ENCODE peak calls at places on chromosomes 2 and 18, in five cellular contexts. One of them, this sample, is unnamed.

GRCh38 chr18:12838178-12838634 is 45.8 kb downstream of the PTPN2 start:
- DNase-seq in A549: peak; percentile 65
- DNase-seq in HepG2: peak; percentile 90
- DNase-seq in K562: no peak
- DNase-seq in H1: no peak
- DNase-seq in this sample: peak; percentile 90

GRCh38 chr18:8847066-8847755 is 141.9 kb downstream of the MTCL1 start:
- DNase-seq in K562: no peak
- DNase-seq in A549: no peak
- DNase-seq in H1: no peak
- DNase-seq in HepG2: no peak
- DNase-seq in this sample: peak; percentile 70

GRCh38 chr2:237592425-237592980 is 2.0 kb upstream of the RAB17 start:
- DNase-seq in H1: no peak
- DNase-seq in A549: no peak
- DNase-seq in HepG2: no peak
- DNase-seq in K562: no peak
- DNase-seq in this sample: no peak

GRCh38 chr2:127365211-127365643 is 22.5 kb downstream of the MAP3K2 start:
- DNase-seq in K562: no peak
- DNase-seq in A549: no peak
- DNase-seq in H1: no peak
- DNase-seq in HepG2: no peak
- DNase-seq in this sample: peak; percentile 8

GRCh38 chr2:120912101-120912985 is 176.7 kb downstream of the GLI2 start:
- DNase-seq in H1: no peak
- DNase-seq in HepG2: no peak
- DNase-seq in K562: peak; percentile 77
- DNase-seq in A549: peak; percentile 80
- DNase-seq in this sample: peak; percentile 66

GRCh38 chr18:30440351-30440750 is 602.2 kb downstream of the DSC3 start:
- DNase-seq in K562: no peak
- DNase-seq in A549: no peak
- DNase-seq in H1: no peak
- DNase-seq in HepG2: no peak
- DNase-seq in this sample: no peak

GRCh38 chr2:24360050-24360962 is at the start of gene ITSN2:
- DNase-seq in A549: peak; percentile 87
- DNase-seq in H1: peak; percentile 89
- DNase-seq in K562: peak; percentile 80
- DNase-seq in HepG2: peak; percentile 62
- DNase-seq in this sample: peak; percentile 49

GRCh38 chr2:119544075-119545031 is at the start of gene CFAP221:
- DNase-seq in HepG2: peak; percentile 60
- DNase-seq in K562: peak; percentile 92
- DNase-seq in H1: peak; percentile 93
- DNase-seq in A549: peak; percentile 53
- DNase-seq in this sample: peak; percentile 28

GRCh38 chr18:73136134-73136533 is 268.3 kb upstream of the NETO1 start:
- DNase-seq in K562: no peak
- DNase-seq in H1: no peak
- DNase-seq in A549: peak; percentile 2
- DNase-seq in HepG2: peak; percentile 3
- DNase-seq in this sample: no peak

GRCh38 chr2:181876614-181877063 is 14.9 kb upstream of the ITPRID2 start:
- DNase-seq in HepG2: no peak
- DNase-seq in H1: no peak
- DNase-seq in A549: peak; percentile 20
- DNase-seq in K562: no peak
- DNase-seq in this sample: peak; percentile 68

GRCh38 chr2:120053891-120054290 is 41.0 kb downstream of the EPB41L5 start:
- DNase-seq in HepG2: no peak
- DNase-seq in K562: no peak
- DNase-seq in H1: no peak
- DNase-seq in A549: no peak
- DNase-seq in this sample: peak; percentile 21

GRCh38 chr2:1988594-1988993 is 244.3 kb upstream of the PXDN start:
- DNase-seq in H1: no peak
- DNase-seq in K562: no peak
- DNase-seq in HepG2: no peak
- DNase-seq in A549: no peak
- DNase-seq in this sample: no peak

GRCh38 chr2:130768191-130768855 is 13.0 kb downstream of the AMER3 start:
- DNase-seq in HepG2: no peak
- DNase-seq in H1: no peak
- DNase-seq in K562: peak; percentile 48
- DNase-seq in A549: no peak
- DNase-seq in this sample: no peak

GRCh38 chr2:198006733-198007132 is 202.3 kb downstream of the PLCL1 start:
- DNase-seq in H1: no peak
- DNase-seq in HepG2: no peak
- DNase-seq in K562: no peak
- DNase-seq in A549: no peak
- DNase-seq in this sample: no peak

GRCh38 chr2:201194097-201194496 is 11.2 kb downstream of the CASP10 start:
- DNase-seq in H1: no peak
- DNase-seq in A549: no peak
- DNase-seq in K562: no peak
- DNase-seq in HepG2: no peak
- DNase-seq in this sample: no peak

GRCh38 chr2:205073433-205074020 is 528.3 kb downstream of the PARD3B start:
- DNase-seq in H1: no peak
- DNase-seq in A549: no peak
- DNase-seq in HepG2: no peak
- DNase-seq in K562: no peak
- DNase-seq in this sample: no peak

GRCh38 chr2:237978058-237978712 is 11.4 kb downstream of the UBE2F start:
- DNase-seq in A549: no peak
- DNase-seq in H1: no peak
- DNase-seq in HepG2: no peak
- DNase-seq in K562: peak; percentile 74
- DNase-seq in this sample: peak; percentile 30

GRCh38 chr2:119283873-119284331 is 60.3 kb downstream of the STEAP3 start:
- DNase-seq in H1: no peak
- DNase-seq in A549: no peak
- DNase-seq in K562: no peak
- DNase-seq in HepG2: no peak
- DNase-seq in this sample: peak; percentile 80

GRCh38 chr2:180385601-180386201 is 378.6 kb upstream of the CWC22 start:
- DNase-seq in K562: no peak
- DNase-seq in A549: no peak
- DNase-seq in H1: no peak
- DNase-seq in HepG2: no peak
- DNase-seq in this sample: peak; percentile 90

GRCh38 chr2:231765496-231765929 is 15.6 kb downstream of the PDE6D start:
- DNase-seq in HepG2: no peak
- DNase-seq in H1: no peak
- DNase-seq in K562: no peak
- DNase-seq in A549: no peak
- DNase-seq in this sample: no peak

GRCh38 chr2:173583196-173583595 is 228.5 kb downstream of the CDCA7 start:
- DNase-seq in K562: no peak
- DNase-seq in H1: no peak
- DNase-seq in HepG2: no peak
- DNase-seq in A549: no peak
- DNase-seq in this sample: no peak

GRCh38 chr2:218717262-218717661 is 6.6 kb downstream of the TTLL4 start:
- DNase-seq in K562: no peak
- DNase-seq in HepG2: no peak
- DNase-seq in H1: no peak
- DNase-seq in A549: no peak
- DNase-seq in this sample: peak; percentile 51

GRCh38 chr18:74596959-74597661 is 560 bp upstream of the ZNF407 start:
- DNase-seq in A549: peak; percentile 18
- DNase-seq in HepG2: peak; percentile 5
- DNase-seq in H1: peak; percentile 76
- DNase-seq in K562: peak; percentile 51
- DNase-seq in this sample: peak; percentile 62

GRCh38 chr2:113211226-113212105 is 37.7 kb downstream of the PSD4 start:
- DNase-seq in A549: peak; percentile 77
- DNase-seq in K562: no peak
- DNase-seq in HepG2: peak; percentile 29
- DNase-seq in H1: no peak
- DNase-seq in this sample: peak; percentile 49

GRCh38 chr2:232581725-232582124 is 31.2 kb downstream of the EIF4E2 start:
- DNase-seq in A549: no peak
- DNase-seq in HepG2: no peak
- DNase-seq in H1: no peak
- DNase-seq in K562: no peak
- DNase-seq in this sample: no peak

GRCh38 chr2:144455979-144456378 is 63.9 kb downstream of the ZEB2 start:
- DNase-seq in A549: no peak
- DNase-seq in HepG2: no peak
- DNase-seq in K562: no peak
- DNase-seq in H1: no peak
- DNase-seq in this sample: no peak
- TF ChIP-seq MAFK in A549: no peak
- TF ChIP-seq MAFK in HepG2: no peak
- TF ChIP-seq MAFK in K562: no peak
- TF ChIP-seq MAFK in H1: no peak
- TF ChIP-seq MAFK in this sample: no peak

GRCh38 chr2:202965810-202966454 is 48.7 kb upstream of the NBEAL1 start:
- DNase-seq in H1: no peak
- DNase-seq in K562: peak; percentile 50
- DNase-seq in HepG2: peak; percentile 17
- DNase-seq in A549: peak; percentile 43
- DNase-seq in this sample: peak; percentile 63
- TF ChIP-seq MAFK in H1: peak; percentile 96
- TF ChIP-seq MAFK in K562: peak; percentile 93
- TF ChIP-seq MAFK in HepG2: peak; percentile 38
- TF ChIP-seq MAFK in A549: peak; percentile 98
- TF ChIP-seq MAFK in this sample: peak; percentile 31

GRCh38 chr18:23864620-23865019 is 149.9 kb upstream of the TTC39C start:
- DNase-seq in H1: no peak
- DNase-seq in HepG2: no peak
- DNase-seq in K562: no peak
- DNase-seq in A549: no peak
- DNase-seq in this sample: no peak
- TF ChIP-seq MAFK in H1: no peak
- TF ChIP-seq MAFK in HepG2: no peak
- TF ChIP-seq MAFK in K562: no peak
- TF ChIP-seq MAFK in A549: no peak
- TF ChIP-seq MAFK in this sample: no peak

GRCh38 chr2:12352891-12353290 is 363.8 kb upstream of the TRIB2 start:
- DNase-seq in H1: no peak
- DNase-seq in HepG2: no peak
- DNase-seq in K562: no peak
- DNase-seq in A549: no peak
- DNase-seq in this sample: peak; percentile 6
- TF ChIP-seq MAFK in H1: no peak
- TF ChIP-seq MAFK in HepG2: no peak
- TF ChIP-seq MAFK in K562: no peak
- TF ChIP-seq MAFK in A549: no peak
- TF ChIP-seq MAFK in this sample: no peak

DNA sequence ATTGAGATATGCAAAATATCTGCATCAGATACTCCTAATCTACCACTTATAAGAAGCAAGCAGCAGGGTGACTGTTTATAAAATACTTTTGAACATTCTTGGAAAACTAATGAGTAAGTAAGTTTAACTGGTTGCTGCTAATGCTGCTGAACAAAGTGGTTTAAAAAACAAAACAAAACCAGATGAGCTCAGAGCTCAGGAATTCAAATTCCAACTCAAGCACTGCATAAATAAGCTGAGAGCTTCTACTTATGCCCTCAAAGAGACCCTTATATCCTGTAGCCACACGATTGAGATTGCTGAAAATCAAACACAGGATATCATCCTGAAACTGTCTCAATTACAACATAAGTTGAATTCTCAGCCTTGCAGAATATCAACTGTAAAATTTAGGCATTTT is 62.3 kb upstream of the NYAP2 start:
- DNase-seq in A549: no peak
- DNase-seq in HepG2: no peak
- DNase-seq in K562: no peak
- DNase-seq in H1: no peak
- DNase-seq in this sample: peak; percentile 80
- TF ChIP-seq MAFK in A549: no peak
- TF ChIP-seq MAFK in HepG2: no peak
- TF ChIP-seq MAFK in K562: no peak
- TF ChIP-seq MAFK in H1: no peak
- TF ChIP-seq MAFK in this sample: no peak

DNA sequence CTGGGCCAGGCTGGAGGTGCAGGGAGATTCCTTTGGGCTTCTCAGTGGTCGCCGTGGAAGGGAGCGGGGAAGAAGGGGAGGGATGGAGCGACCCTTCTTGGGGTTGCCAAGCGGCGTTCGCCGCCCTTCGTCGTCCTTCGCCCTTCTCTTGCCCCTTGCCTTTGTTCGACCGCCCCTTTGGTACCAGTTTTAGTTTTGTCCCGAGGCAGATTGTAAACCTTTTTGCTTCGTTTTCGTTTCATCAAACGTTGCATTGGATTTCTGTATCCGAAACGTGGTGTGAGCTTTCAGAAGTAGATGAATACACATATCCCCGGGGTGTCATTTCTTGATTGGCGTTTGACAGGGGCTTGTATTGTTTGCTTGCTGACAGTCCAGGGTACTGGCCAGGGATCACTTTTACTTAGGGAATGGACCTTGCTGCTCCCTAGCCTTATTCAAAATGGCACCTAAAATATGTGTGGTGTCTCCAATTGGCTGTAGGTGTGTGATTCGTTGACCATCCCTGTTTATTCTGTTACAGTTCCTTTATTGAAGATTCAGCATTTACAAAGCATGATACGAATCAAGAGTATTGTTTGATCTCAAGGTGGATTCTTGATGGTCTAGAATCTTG is 788 bp downstream of the USP14 start:
- DNase-seq in A549: peak; percentile 35
- DNase-seq in H1: peak; percentile 41
- DNase-seq in HepG2: peak; percentile 33
- DNase-seq in K562: no peak
- DNase-seq in this sample: peak; percentile 18
- TF ChIP-seq MAFK in A549: no peak
- TF ChIP-seq MAFK in H1: no peak
- TF ChIP-seq MAFK in HepG2: no peak
- TF ChIP-seq MAFK in K562: no peak
- TF ChIP-seq MAFK in this sample: peak; percentile 21